ENCODE peak calls at places on chromosome 18, in nine cellular contexts. One of them, this sample, is unnamed.

GRCh38 chr18:23689616-23690504 is 607 bp downstream of the LAMA3 start:
- DNase-seq in MM.1S: no peak
- DNase-seq in cardiac muscle cell: peak
- DNase-seq in prostate gland: no peak
- DNase-seq in HepG2: no peak
- DNase-seq in Caco-2: no peak
- DNase-seq in GM06990: no peak
- DNase-seq in HFFc6: no peak
- DNase-seq in choroid plexus epithelial cell: no peak
- DNase-seq in this sample: no peak

GRCh38 chr18:34153711-34154110 is 71.0 kb downstream of the NOL4 start:
- DNase-seq in GM06990: peak
- DNase-seq in cardiac muscle cell: no peak
- DNase-seq in prostate gland: no peak
- DNase-seq in choroid plexus epithelial cell: peak
- DNase-seq in MM.1S: no peak
- DNase-seq in HepG2: peak
- DNase-seq in HFFc6: no peak
- DNase-seq in Caco-2: no peak
- DNase-seq in this sample: no peak

GRCh38 chr18:35610089-35610488 is 28.5 kb downstream of the GALNT1 start:
- DNase-seq in HFFc6: no peak
- DNase-seq in cardiac muscle cell: no peak
- DNase-seq in MM.1S: no peak
- DNase-seq in prostate gland: no peak
- DNase-seq in HepG2: no peak
- DNase-seq in choroid plexus epithelial cell: no peak
- DNase-seq in GM06990: no peak
- DNase-seq in Caco-2: no peak
- DNase-seq in this sample: no peak

GRCh38 chr18:69585696-69586095 is 185.0 kb downstream of the DOK6 start:
- DNase-seq in HFFc6: no peak
- DNase-seq in choroid plexus epithelial cell: no peak
- DNase-seq in cardiac muscle cell: no peak
- DNase-seq in GM06990: no peak
- DNase-seq in Caco-2: no peak
- DNase-seq in MM.1S: no peak
- DNase-seq in prostate gland: no peak
- DNase-seq in HepG2: no peak
- DNase-seq in this sample: no peak

GRCh38 chr18:23503967-23504352 is 649 bp downstream of the RMC1 start:
- DNase-seq in MM.1S: peak
- DNase-seq in prostate gland: no peak
- DNase-seq in GM06990: no peak
- DNase-seq in HepG2: no peak
- DNase-seq in HFFc6: no peak
- DNase-seq in Caco-2: no peak
- DNase-seq in choroid plexus epithelial cell: no peak
- DNase-seq in cardiac muscle cell: no peak
- DNase-seq in this sample: no peak

GRCh38 chr18:11081009-11081532 is 68.3 kb downstream of the PIEZO2 start:
- DNase-seq in Caco-2: no peak
- DNase-seq in cardiac muscle cell: no peak
- DNase-seq in MM.1S: no peak
- DNase-seq in choroid plexus epithelial cell: no peak
- DNase-seq in GM06990: no peak
- DNase-seq in prostate gland: no peak
- DNase-seq in HFFc6: no peak
- DNase-seq in HepG2: no peak
- DNase-seq in this sample: no peak

GRCh38 chr18:34342960-34343359 is 118.2 kb upstream of the NOL4 start:
- DNase-seq in HFFc6: no peak
- DNase-seq in choroid plexus epithelial cell: peak
- DNase-seq in GM06990: no peak
- DNase-seq in cardiac muscle cell: no peak
- DNase-seq in MM.1S: no peak
- DNase-seq in prostate gland: no peak
- DNase-seq in HepG2: no peak
- DNase-seq in Caco-2: no peak
- DNase-seq in this sample: no peak

GRCh38 chr18:79506191-79507075 is 110.7 kb downstream of the NFATC1 start:
- DNase-seq in HFFc6: no peak
- DNase-seq in choroid plexus epithelial cell: peak
- DNase-seq in Caco-2: no peak
- DNase-seq in GM06990: no peak
- DNase-seq in prostate gland: no peak
- DNase-seq in cardiac muscle cell: no peak
- DNase-seq in MM.1S: no peak
- DNase-seq in HepG2: no peak
- DNase-seq in this sample: no peak

GRCh38 chr18:75350440-75350839 is 77.1 kb downstream of the SMIM21 start:
- DNase-seq in cardiac muscle cell: no peak
- DNase-seq in MM.1S: no peak
- DNase-seq in prostate gland: no peak
- DNase-seq in choroid plexus epithelial cell: peak
- DNase-seq in GM06990: no peak
- DNase-seq in HepG2: no peak
- DNase-seq in Caco-2: no peak
- DNase-seq in HFFc6: no peak
- DNase-seq in this sample: no peak

GRCh38 chr18:49704334-49704733 is 109.0 kb downstream of the ACAA2 start:
- DNase-seq in HFFc6: no peak
- DNase-seq in cardiac muscle cell: no peak
- DNase-seq in GM06990: no peak
- DNase-seq in prostate gland: no peak
- DNase-seq in Caco-2: no peak
- DNase-seq in choroid plexus epithelial cell: no peak
- DNase-seq in MM.1S: no peak
- DNase-seq in HepG2: no peak
- DNase-seq in this sample: peak

GRCh38 chr18:41096504-41096903 is 858.5 kb upstream of the PIK3C3 start:
- DNase-seq in cardiac muscle cell: peak
- DNase-seq in HFFc6: peak
- DNase-seq in HepG2: no peak
- DNase-seq in Caco-2: no peak
- DNase-seq in choroid plexus epithelial cell: peak
- DNase-seq in GM06990: no peak
- DNase-seq in MM.1S: peak
- DNase-seq in prostate gland: no peak
- DNase-seq in this sample: no peak

GRCh38 chr18:50276452-50276851 is 4.9 kb downstream of the MBD1 start:
- DNase-seq in GM06990: no peak
- DNase-seq in Caco-2: no peak
- DNase-seq in MM.1S: no peak
- DNase-seq in choroid plexus epithelial cell: no peak
- DNase-seq in HepG2: no peak
- DNase-seq in cardiac muscle cell: no peak
- DNase-seq in HFFc6: no peak
- DNase-seq in prostate gland: no peak
- DNase-seq in this sample: no peak

GRCh38 chr18:61546598-61546997 is 213.4 kb downstream of the CDH20 start:
- DNase-seq in cardiac muscle cell: no peak
- DNase-seq in MM.1S: no peak
- DNase-seq in HFFc6: peak
- DNase-seq in Caco-2: no peak
- DNase-seq in HepG2: no peak
- DNase-seq in GM06990: no peak
- DNase-seq in choroid plexus epithelial cell: peak
- DNase-seq in prostate gland: no peak
- DNase-seq in this sample: no peak

GRCh38 chr18:74310411-74310810 is 5.2 kb upstream of the C18orf63 start:
- DNase-seq in prostate gland: no peak
- DNase-seq in Caco-2: no peak
- DNase-seq in GM06990: no peak
- DNase-seq in MM.1S: no peak
- DNase-seq in cardiac muscle cell: no peak
- DNase-seq in HFFc6: peak
- DNase-seq in choroid plexus epithelial cell: peak
- DNase-seq in HepG2: peak
- DNase-seq in this sample: no peak

GRCh38 chr18:72674710-72675109 is 130.6 kb upstream of the CBLN2 start:
- DNase-seq in MM.1S: no peak
- DNase-seq in Caco-2: no peak
- DNase-seq in choroid plexus epithelial cell: no peak
- DNase-seq in HepG2: no peak
- DNase-seq in HFFc6: no peak
- DNase-seq in GM06990: peak
- DNase-seq in cardiac muscle cell: no peak
- DNase-seq in prostate gland: no peak
- DNase-seq in this sample: no peak

GRCh38 chr18:48711651-48712486 is 173.0 kb downstream of the CTIF start:
- DNase-seq in prostate gland: no peak
- DNase-seq in HFFc6: peak
- DNase-seq in MM.1S: peak
- DNase-seq in cardiac muscle cell: peak
- DNase-seq in HepG2: peak
- DNase-seq in choroid plexus epithelial cell: peak
- DNase-seq in GM06990: no peak
- DNase-seq in Caco-2: no peak
- DNase-seq in this sample: no peak

GRCh38 chr18:21851327-21851961 is 110.9 kb downstream of the MIB1 start:
- DNase-seq in HepG2: no peak
- DNase-seq in choroid plexus epithelial cell: peak
- DNase-seq in cardiac muscle cell: no peak
- DNase-seq in HFFc6: peak
- DNase-seq in GM06990: no peak
- DNase-seq in MM.1S: peak
- DNase-seq in prostate gland: no peak
- DNase-seq in Caco-2: no peak
- DNase-seq in this sample: no peak
- TF ChIP-seq CTCF in HepG2: peak
- TF ChIP-seq CTCF in choroid plexus epithelial cell: peak
- TF ChIP-seq CTCF in cardiac muscle cell: peak
- TF ChIP-seq CTCF in HFFc6: peak
- TF ChIP-seq CTCF in GM06990: peak
- TF ChIP-seq CTCF in MM.1S: peak
- TF ChIP-seq CTCF in prostate gland: peak
- TF ChIP-seq CTCF in Caco-2: peak
- TF ChIP-seq CTCF in this sample: no peak

GRCh38 chr18:27223570-27224340 is 38.6 kb upstream of the CHST9 start:
- DNase-seq in cardiac muscle cell: no peak
- DNase-seq in Caco-2: no peak
- DNase-seq in HFFc6: no peak
- DNase-seq in HepG2: no peak
- DNase-seq in choroid plexus epithelial cell: no peak
- DNase-seq in GM06990: no peak
- DNase-seq in prostate gland: no peak
- DNase-seq in MM.1S: no peak
- DNase-seq in this sample: no peak

GRCh38 chr18:27227721-27228120 is 42.6 kb upstream of the CHST9 start:
- DNase-seq in GM06990: no peak
- DNase-seq in prostate gland: no peak
- DNase-seq in choroid plexus epithelial cell: no peak
- DNase-seq in Caco-2: no peak
- DNase-seq in HFFc6: no peak
- DNase-seq in HepG2: no peak
- DNase-seq in cardiac muscle cell: no peak
- DNase-seq in MM.1S: no peak
- DNase-seq in this sample: no peak

GRCh38 chr18:27226556-27227075 is 41.5 kb upstream of the CHST9 start:
- DNase-seq in prostate gland: no peak
- DNase-seq in choroid plexus epithelial cell: no peak
- DNase-seq in cardiac muscle cell: no peak
- DNase-seq in MM.1S: no peak
- DNase-seq in HepG2: no peak
- DNase-seq in Caco-2: no peak
- DNase-seq in GM06990: no peak
- DNase-seq in HFFc6: no peak
- DNase-seq in this sample: no peak

DNA sequence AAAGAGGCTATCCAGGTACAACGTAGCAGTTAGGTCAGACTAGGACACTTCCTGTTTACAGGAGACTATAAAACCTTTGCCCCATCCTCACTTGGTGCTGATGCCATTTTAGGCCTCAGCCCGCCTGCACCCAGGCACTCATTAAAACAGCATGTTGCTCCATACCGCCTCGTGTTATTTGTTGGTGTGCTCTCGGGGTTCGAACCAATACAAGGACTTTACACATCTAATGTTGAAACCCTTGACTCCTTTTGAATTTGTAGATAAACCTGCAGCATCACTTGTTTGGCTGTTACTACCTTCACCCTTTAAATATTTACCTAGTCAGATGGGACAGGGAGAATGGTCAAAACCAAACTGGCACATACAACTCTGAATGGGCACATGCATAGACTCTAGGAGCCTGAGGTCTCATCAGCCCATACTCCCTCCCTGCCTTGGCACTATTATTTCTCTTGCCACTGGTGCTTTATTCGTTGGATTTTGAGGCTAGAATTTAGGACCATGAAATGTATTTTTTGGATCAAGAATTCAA is 40.9 kb upstream of the CHST9 start:
- DNase-seq in GM06990: no peak
- DNase-seq in HepG2: no peak
- DNase-seq in cardiac muscle cell: no peak
- DNase-seq in Caco-2: no peak
- DNase-seq in choroid plexus epithelial cell: no peak
- DNase-seq in MM.1S: no peak
- DNase-seq in HFFc6: no peak
- DNase-seq in prostate gland: no peak
- DNase-seq in this sample: no peak
- TF ChIP-seq CTCF in GM06990: no peak
- TF ChIP-seq CTCF in HepG2: no peak
- TF ChIP-seq CTCF in cardiac muscle cell: no peak
- TF ChIP-seq CTCF in Caco-2: no peak
- TF ChIP-seq CTCF in choroid plexus epithelial cell: no peak
- TF ChIP-seq CTCF in MM.1S: no peak
- TF ChIP-seq CTCF in HFFc6: no peak
- TF ChIP-seq CTCF in prostate gland: no peak
- TF ChIP-seq CTCF in this sample: no peak

GRCh38 chr18:39795350-39795749 is 2159.7 kb upstream of the PIK3C3 start:
- DNase-seq in HepG2: no peak
- DNase-seq in prostate gland: no peak
- DNase-seq in choroid plexus epithelial cell: no peak
- DNase-seq in Caco-2: no peak
- DNase-seq in HFFc6: no peak
- DNase-seq in MM.1S: no peak
- DNase-seq in GM06990: no peak
- DNase-seq in cardiac muscle cell: no peak
- DNase-seq in this sample: no peak
- TF ChIP-seq CTCF in HepG2: no peak
- TF ChIP-seq CTCF in prostate gland: no peak
- TF ChIP-seq CTCF in choroid plexus epithelial cell: no peak
- TF ChIP-seq CTCF in Caco-2: no peak
- TF ChIP-seq CTCF in HFFc6: peak
- TF ChIP-seq CTCF in MM.1S: no peak
- TF ChIP-seq CTCF in GM06990: no peak
- TF ChIP-seq CTCF in cardiac muscle cell: peak
- TF ChIP-seq CTCF in this sample: no peak

DNA sequence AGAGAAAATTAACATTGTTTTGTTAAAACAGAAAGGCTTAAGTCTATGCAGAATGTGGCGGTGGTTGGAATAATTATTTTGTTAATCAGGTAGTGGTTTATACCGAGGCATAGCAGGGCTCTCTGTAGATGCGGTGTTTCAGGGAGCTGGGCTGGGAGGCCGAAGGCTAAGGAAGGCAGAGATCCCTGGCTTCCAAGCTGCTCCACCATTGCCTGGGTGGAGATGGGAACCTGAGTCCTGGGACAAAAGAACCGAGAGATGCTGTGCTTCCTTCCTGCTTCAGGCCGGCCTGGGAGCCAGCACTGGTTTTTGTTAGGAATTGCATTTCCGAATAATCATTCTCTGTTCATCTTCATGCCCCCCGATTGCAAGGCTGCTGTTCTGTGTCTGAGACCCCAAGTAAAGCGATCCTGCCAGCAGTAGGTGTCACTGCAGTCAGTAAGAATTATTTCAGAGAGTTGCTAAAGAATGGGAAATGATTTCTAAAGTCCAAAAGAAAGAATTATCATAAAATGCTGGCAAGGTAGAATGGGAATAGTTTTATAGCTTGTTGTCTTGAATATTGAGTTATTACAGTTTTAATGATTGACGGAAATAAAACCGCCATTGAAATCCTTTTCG is 824.9 kb downstream of the GALR1 start:
- DNase-seq in MM.1S: no peak
- DNase-seq in GM06990: no peak
- DNase-seq in Caco-2: no peak
- DNase-seq in prostate gland: no peak
- DNase-seq in cardiac muscle cell: no peak
- DNase-seq in choroid plexus epithelial cell: no peak
- DNase-seq in HFFc6: no peak
- DNase-seq in HepG2: no peak
- DNase-seq in this sample: no peak
- TF ChIP-seq CTCF in MM.1S: no peak
- TF ChIP-seq CTCF in GM06990: no peak
- TF ChIP-seq CTCF in Caco-2: no peak
- TF ChIP-seq CTCF in prostate gland: no peak
- TF ChIP-seq CTCF in cardiac muscle cell: no peak
- TF ChIP-seq CTCF in choroid plexus epithelial cell: no peak
- TF ChIP-seq CTCF in HFFc6: no peak
- TF ChIP-seq CTCF in HepG2: no peak
- TF ChIP-seq CTCF in this sample: no peak